ENCODE peak calls at places on chromosomes 1 and 21, in six cellular contexts. Q, H, W, C, V and J are unnamed samples.

GRCh38 chr1:96370752-96371151 is 350.8 kb upstream of the PTBP2 start:
- DNase-seq in V (no peak), Q (no peak), C (no peak), W (no peak), H (peak), J (no peak)

GRCh38 chr1:234611799-234612351 is 1.9 kb upstream of the IRF2BP2 start:
- DNase-seq in V (peak), Q (no peak), W (no peak), C (peak), H (peak), J (peak)

GRCh38 chr1:1080951-1081310 is 6.8 kb upstream of the RNF223 start:
- DNase-seq in C (no peak), W (no peak), Q (peak), H (no peak), V (peak), J (peak)

GRCh38 chr1:71307451-71307850 is 226.6 kb upstream of the ZRANB2 start:
- DNase-seq in Q (peak), H (peak), V (no peak), W (no peak), C (no peak), J (no peak)

GRCh38 chr1:94736549-94736948 is 83.6 kb upstream of the SLC44A3 start:
- DNase-seq in V (no peak), C (no peak), W (peak), Q (no peak), H (no peak), J (no peak)

GRCh38 chr1:241229216-241229615 is 127.8 kb downstream of the RGS7 start:
- DNase-seq in V (no peak), H (peak), C (no peak), Q (no peak), W (no peak), J (no peak)

GRCh38 chr1:30262158-30262557 is 461.2 kb downstream of the MATN1 start:
- DNase-seq in Q (no peak), W (no peak), H (no peak), C (peak), V (no peak), J (peak)

GRCh38 chr1:198681831-198682756 is 43.3 kb downstream of the PTPRC start:
- DNase-seq in V (no peak), C (peak), Q (peak), H (peak), W (no peak), J (peak)

GRCh38 chr1:87024936-87025537 is 110.6 kb downstream of the HS2ST1 start:
- DNase-seq in Q (peak), C (no peak), V (no peak), W (no peak), H (peak), J (no peak)

GRCh38 chr1:99180343-99180808 is 83.9 kb upstream of the PLPPR4 start:
- DNase-seq in H (peak), Q (peak), V (peak), W (no peak), C (no peak), J (no peak)

GRCh38 chr1:156655151-156655903 is 13.4 kb downstream of the BCAN start:
- DNase-seq in V (no peak), Q (no peak), C (no peak), H (no peak), W (no peak), J (no peak)

GRCh38 chr1:59353453-59353852 is 56.6 kb downstream of the FGGY start:
- DNase-seq in Q (no peak), H (no peak), C (no peak), W (no peak), V (no peak), J (no peak)

GRCh38 chr1:59346429-59346828 is 49.5 kb downstream of the FGGY start:
- DNase-seq in W (no peak), Q (no peak), H (no peak), V (no peak), C (no peak), J (no peak)

GRCh38 chr1:59343576-59343840 is 46.6 kb downstream of the FGGY start:
- DNase-seq in W (no peak), Q (no peak), C (no peak), H (no peak), V (no peak), J (no peak)

GRCh38 chr1:59350521-59350920 is 53.6 kb downstream of the FGGY start:
- DNase-seq in W (no peak), V (no peak), C (no peak), H (no peak), Q (no peak), J (no peak)

DNA sequence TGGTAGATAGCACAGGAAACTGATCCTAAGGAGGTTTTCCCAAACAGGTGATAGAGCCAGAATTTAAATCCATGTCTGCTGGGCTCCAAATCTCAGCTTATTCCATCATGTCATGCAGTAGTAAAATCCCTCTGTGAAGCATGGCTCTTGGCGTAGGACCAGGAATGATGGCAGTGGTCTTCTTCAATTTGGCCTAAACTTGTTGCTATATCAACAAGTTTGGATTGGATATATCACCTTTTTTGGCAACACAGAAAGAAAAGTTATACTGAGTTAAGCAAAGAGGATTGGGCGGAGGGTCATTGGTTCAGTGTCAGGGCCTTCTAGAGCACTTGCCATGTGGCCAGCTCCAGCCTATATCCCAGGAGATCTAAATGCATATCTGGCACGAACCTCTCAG is 52.2 kb downstream of the FGGY start:
- DNase-seq in Q (no peak), H (no peak), V (no peak), C (no peak), W (no peak), J (no peak)
- TF ChIP-seq CTCF in Q (no peak), H (no peak), V (no peak), C (no peak), W (no peak), J (no peak)

GRCh38 chr1:111197598-111198289 is 2.7 kb downstream of the DENND2D start:
- DNase-seq in C (peak), H (peak), W (peak), V (no peak), Q (no peak), J (no peak)

GRCh38 chr1:111200802-111201161 is 336 bp upstream of the DENND2D start:
- DNase-seq in Q (no peak), W (no peak), C (no peak), V (no peak), H (no peak), J (no peak)

GRCh38 chr1:111199329-111199728 is 1.1 kb downstream of the DENND2D start:
- DNase-seq in C (no peak), V (no peak), W (peak), Q (no peak), H (no peak), J (no peak)

GRCh38 chr1:111199881-111200801 is at the start of gene DENND2D:
- DNase-seq in V (peak), Q (no peak), H (no peak), C (peak), W (peak), J (peak)

DNA sequence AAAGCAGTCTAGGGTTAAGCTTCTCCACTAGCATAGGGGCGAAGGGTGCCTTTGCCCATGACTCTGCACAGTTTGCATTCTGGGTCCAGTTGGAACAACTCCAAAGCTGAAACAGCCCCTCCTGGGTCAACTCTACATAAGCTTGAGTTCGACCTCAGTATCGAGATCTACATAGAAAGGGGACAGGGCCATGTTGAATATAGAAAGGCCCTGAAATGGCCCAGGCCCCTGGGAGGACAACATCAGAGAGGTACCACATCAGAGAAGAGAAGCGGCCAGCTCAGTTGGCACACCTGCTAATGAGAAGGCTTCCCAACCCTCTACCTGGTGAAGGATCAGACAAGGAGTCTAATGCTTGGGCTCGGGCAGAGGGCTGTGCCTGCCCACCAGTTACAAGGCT is 1.6 kb downstream of the DENND2D start:
- DNase-seq in Q (no peak), H (no peak), V (no peak), C (no peak), W (no peak), J (no peak)
- H3K4me3 ChIP-seq in Q (no peak), H (no peak), V (no peak), C (peak), W (peak), J (peak)

GRCh38 chr1:116934586-116935207 is 25.0 kb downstream of the PTGFRN start:
- DNase-seq in H (peak), C (no peak), W (no peak), Q (no peak), V (no peak), J (no peak)
- TF ChIP-seq CTCF in H (peak), C (peak), W (no peak), Q (peak), V (no peak), J (peak)

DNA sequence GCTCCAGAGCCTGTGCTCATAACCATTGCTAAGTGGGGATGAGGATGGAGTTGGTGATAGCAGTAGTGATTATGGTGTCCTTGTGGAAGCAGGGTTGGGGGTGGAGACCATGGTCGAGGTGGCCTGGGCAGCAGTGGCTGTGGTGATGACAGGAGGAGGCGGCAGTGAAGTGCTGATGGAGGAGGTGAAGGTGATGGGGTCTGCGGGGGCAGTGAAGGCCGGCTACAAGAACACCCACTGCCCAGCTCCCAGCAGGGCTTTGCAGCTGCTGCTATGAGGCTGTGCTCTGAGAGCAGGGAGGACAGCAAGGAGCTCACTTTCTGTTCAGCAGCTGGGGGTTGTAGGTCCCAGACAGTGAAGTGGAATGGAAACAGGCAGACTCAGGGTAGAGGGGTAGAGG is 15.6 kb upstream of the DMBX1 start:
- DNase-seq in Q (peak), V (no peak), W (no peak), H (no peak), C (no peak), J (no peak)
- H3K4me3 ChIP-seq in Q (no peak), V (no peak), W (no peak), H (no peak), C (no peak), J (no peak)

GRCh38 chr1:165330483-165330882 is 26.0 kb downstream of the LMX1A start:
- DNase-seq in W (no peak), C (no peak), V (no peak), Q (no peak), H (no peak), J (no peak)

GRCh38 chr1:165324050-165324449 is 32.5 kb downstream of the LMX1A start:
- DNase-seq in C (no peak), H (no peak), Q (no peak), V (no peak), W (peak), J (no peak)

GRCh38 chr1:165327538-165327937 is 29.0 kb downstream of the LMX1A start:
- DNase-seq in H (no peak), W (peak), Q (no peak), C (no peak), V (no peak), J (no peak)

GRCh38 chr1:165329104-165329503 is 27.4 kb downstream of the LMX1A start:
- DNase-seq in Q (no peak), H (no peak), W (peak), V (no peak), C (no peak), J (no peak)

DNA sequence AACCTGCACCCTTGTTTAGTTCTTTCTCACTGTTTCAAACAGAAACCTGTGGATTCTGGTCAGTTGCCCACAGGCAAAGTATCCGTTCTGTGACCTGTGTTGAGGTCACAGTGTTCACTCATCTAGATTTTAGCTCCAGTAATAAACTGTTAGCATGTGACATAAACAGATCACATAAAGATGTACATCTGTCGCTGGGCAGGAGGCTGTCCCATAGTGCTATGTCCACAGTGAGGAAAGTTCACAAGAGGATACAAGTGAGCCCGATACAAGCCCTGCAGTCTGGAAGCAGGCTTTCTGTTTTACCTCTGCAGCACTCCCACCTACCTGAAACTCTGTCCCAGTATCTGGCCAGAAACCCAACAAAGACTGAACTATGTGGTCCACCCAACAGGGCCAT is 28.4 kb downstream of the LMX1A start:
- DNase-seq in C (no peak), H (no peak), V (no peak), W (peak), Q (no peak), J (no peak)
- TF ChIP-seq CTCF in C (no peak), H (no peak), V (no peak), W (no peak), Q (no peak), J (no peak)

DNA sequence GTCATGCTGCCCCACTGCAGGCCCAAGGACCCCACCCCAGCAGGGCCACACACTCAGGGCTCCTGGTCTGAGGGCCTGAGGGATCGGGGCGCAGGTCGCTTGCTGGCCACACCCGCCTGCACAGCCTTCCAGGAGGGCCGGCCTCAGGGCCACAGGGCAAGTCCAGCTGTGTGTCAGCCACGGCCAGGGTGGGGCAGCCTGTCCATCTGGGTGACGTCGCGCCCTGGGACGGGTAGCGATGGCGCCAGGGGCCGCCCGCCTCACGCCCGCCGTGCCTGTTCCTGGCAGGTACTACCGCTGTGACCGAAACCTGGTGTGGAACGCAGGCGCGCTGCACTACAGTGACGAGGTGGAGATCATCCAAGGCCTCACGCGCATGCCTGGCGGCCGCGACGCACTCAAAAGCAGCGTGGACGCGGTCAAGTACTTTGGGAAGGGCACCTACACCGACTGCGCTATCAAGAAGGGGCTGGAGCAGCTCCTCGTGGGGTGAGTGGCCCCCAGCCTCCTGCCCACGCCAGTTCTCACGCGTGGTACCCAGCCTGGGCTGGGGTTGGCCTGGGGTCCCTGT is 2.5 kb downstream of the COL6A1 start:
- DNase-seq in C (peak), Q (no peak), H (no peak), W (no peak), V (peak), J (peak)
- H3K4me3 ChIP-seq in C (peak), Q (no peak), H (peak), W (peak), V (peak), J (peak)

DNA sequence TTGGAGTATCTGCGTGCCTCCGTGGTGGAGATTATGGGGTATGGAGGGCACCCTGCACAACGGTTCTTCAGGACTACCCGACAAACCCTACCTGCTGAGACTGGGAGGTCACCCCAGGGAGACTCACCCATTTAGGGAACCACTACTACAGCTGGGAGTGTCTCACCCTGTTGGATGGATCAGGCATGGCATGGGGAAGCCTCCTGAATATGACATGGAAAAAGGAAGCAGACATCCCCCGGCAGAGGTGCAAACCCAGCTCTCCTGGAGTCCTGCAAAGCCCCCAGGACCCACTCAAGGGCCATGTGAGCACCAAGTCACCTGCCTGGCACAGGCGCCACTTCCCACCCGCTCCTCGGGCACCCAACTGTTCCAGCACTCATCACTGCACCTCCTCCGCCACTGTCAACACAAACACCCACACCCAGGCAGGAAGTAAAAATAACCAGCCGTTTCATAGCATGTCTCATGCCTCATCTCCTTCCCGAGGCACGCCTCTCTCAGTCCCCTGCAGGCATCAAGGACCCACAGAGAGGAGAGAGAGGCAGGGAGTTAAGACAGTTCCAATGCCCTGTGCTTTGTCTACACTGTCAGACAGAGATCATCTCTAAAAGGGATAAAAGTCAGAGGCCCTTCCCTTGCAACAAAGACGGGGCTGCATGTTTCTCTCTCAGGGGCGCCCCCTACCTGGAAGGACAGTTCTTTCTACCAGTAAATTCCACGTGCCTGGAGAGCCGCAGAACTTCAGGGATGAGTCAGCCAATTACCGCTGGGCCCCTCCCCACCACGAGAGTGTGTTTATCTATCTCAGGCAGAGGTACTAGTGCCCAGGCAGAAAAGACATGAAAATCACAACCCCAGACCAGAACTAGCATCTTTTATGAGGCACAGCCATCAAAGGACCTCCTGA is 150.1 kb upstream of the SOD1 start:
- DNase-seq in H (peak), C (no peak), W (no peak), Q (no peak), V (no peak), J (no peak)
- TF ChIP-seq CTCF in H (no peak), C (peak), W (no peak), Q (peak), V (no peak), J (no peak)

GRCh38 chr1:37752583-37753471 is 12.1 kb downstream of the EPHA10 start:
- DNase-seq in V (no peak), Q (peak), C (no peak), W (no peak), H (no peak), J (peak)
- H3K4me3 ChIP-seq in V (peak), Q (no peak), C (peak), W (peak), H (no peak), J (peak)